ENCODE peak calls at places on chromosomes 13 and 19, in seven cellular contexts. One of them, this sample, is unnamed.
A peak's percentile ranks its signal among the peaks of the same experiment; 100 is the strongest.

GRCh38 chr19:35090795-35091214 is 24.8 kb upstream of the FXYD3 start:
- DNase-seq in IMR-90: no peak
- DNase-seq in H9: peak; percentile 77
- DNase-seq in H1: peak; percentile 72
- DNase-seq in mesendoderm: peak; percentile 79
- DNase-seq in neuronal stem cell: no peak
- DNase-seq in mesenchymal stem cell: no peak
- DNase-seq in this sample: no peak

GRCh38 chr19:963401-964022 is 20.6 kb upstream of the WDR18 start:
- DNase-seq in IMR-90: no peak
- DNase-seq in H9: no peak
- DNase-seq in H1: no peak
- DNase-seq in mesendoderm: peak; percentile 66
- DNase-seq in neuronal stem cell: no peak
- DNase-seq in mesenchymal stem cell: no peak
- DNase-seq in this sample: no peak

GRCh38 chr13:92355213-92355612 is 871.4 kb upstream of the GPC6 start:
- DNase-seq in IMR-90: peak; percentile 5
- DNase-seq in H9: peak; percentile 43
- DNase-seq in H1: no peak
- DNase-seq in mesendoderm: peak; percentile 74
- DNase-seq in neuronal stem cell: no peak
- DNase-seq in mesenchymal stem cell: peak; percentile 26
- DNase-seq in this sample: no peak

GRCh38 chr13:39779337-39780270 is 124.1 kb downstream of the COG6 start:
- DNase-seq in IMR-90: peak; percentile 36
- DNase-seq in H9: no peak
- DNase-seq in H1: no peak
- DNase-seq in mesendoderm: no peak
- DNase-seq in neuronal stem cell: no peak
- DNase-seq in mesenchymal stem cell: peak; percentile 48
- DNase-seq in this sample: no peak

GRCh38 chr19:50909240-50910070 is 1.7 kb downstream of the KLK4 start:
- DNase-seq in IMR-90: no peak
- DNase-seq in H9: peak; percentile 100
- DNase-seq in H1: peak; percentile 100
- DNase-seq in mesendoderm: peak; percentile 97
- DNase-seq in neuronal stem cell: peak; percentile 94
- DNase-seq in mesenchymal stem cell: no peak
- DNase-seq in this sample: no peak

GRCh38 chr19:55598034-55598433 is 1.3 kb downstream of the FIZ1 start:
- DNase-seq in IMR-90: no peak
- DNase-seq in H9: peak; percentile 85
- DNase-seq in H1: peak; percentile 48
- DNase-seq in mesendoderm: peak; percentile 48
- DNase-seq in neuronal stem cell: no peak
- DNase-seq in mesenchymal stem cell: no peak
- DNase-seq in this sample: no peak

GRCh38 chr19:27764186-27764804 is 1448.7 kb downstream of the UQCRFS1 start:
- DNase-seq in IMR-90: no peak
- DNase-seq in H9: no peak
- DNase-seq in H1: no peak
- DNase-seq in mesendoderm: no peak
- DNase-seq in neuronal stem cell: no peak
- DNase-seq in mesenchymal stem cell: no peak
- DNase-seq in this sample: no peak

GRCh38 chr19:7748756-7749155 is 1.4 kb upstream of the CD209 start:
- DNase-seq in IMR-90: peak; percentile 7
- DNase-seq in H9: peak; percentile 86
- DNase-seq in H1: peak; percentile 60
- DNase-seq in mesendoderm: peak; percentile 88
- DNase-seq in neuronal stem cell: no peak
- DNase-seq in mesenchymal stem cell: peak; percentile 9
- DNase-seq in this sample: peak; percentile 86

GRCh38 chr19:54440641-54441040 is 8.4 kb upstream of the LENG8 start:
- DNase-seq in IMR-90: no peak
- DNase-seq in H9: no peak
- DNase-seq in H1: no peak
- DNase-seq in mesendoderm: no peak
- DNase-seq in neuronal stem cell: no peak
- DNase-seq in mesenchymal stem cell: no peak
- DNase-seq in this sample: no peak

GRCh38 chr19:41376241-41376997 is at the start of gene TMEM91:
- DNase-seq in IMR-90: no peak
- DNase-seq in H9: peak; percentile 69
- DNase-seq in H1: peak; percentile 85
- DNase-seq in mesendoderm: peak; percentile 63
- DNase-seq in neuronal stem cell: no peak
- DNase-seq in mesenchymal stem cell: peak; percentile 64
- DNase-seq in this sample: no peak
- H3K9ac ChIP-seq in IMR-90: peak within 1 kb of the TSS; percentile 67
- H3K9ac ChIP-seq in H9: peak within 1 kb of the TSS; percentile 45
- H3K9ac ChIP-seq in H1: peak within 1 kb of the TSS; percentile 38
- H3K9ac ChIP-seq in mesendoderm: peak within 1 kb of the TSS; percentile 80
- H3K9ac ChIP-seq in neuronal stem cell: peak within 1 kb of the TSS; percentile 88
- H3K9ac ChIP-seq in mesenchymal stem cell: peak within 1 kb of the TSS; percentile 85
- H3K9ac ChIP-seq in this sample: peak within 1 kb of the TSS; percentile 62

GRCh38 chr13:112904436-112904960 is 64.5 kb upstream of the MCF2L start:
- DNase-seq in IMR-90: no peak
- DNase-seq in H9: no peak
- DNase-seq in H1: no peak
- DNase-seq in mesendoderm: no peak
- DNase-seq in neuronal stem cell: no peak
- DNase-seq in mesenchymal stem cell: no peak
- DNase-seq in this sample: no peak
- H3K4me1 ChIP-seq in IMR-90: no peaks in the 10 kb centered on the region
- H3K4me1 ChIP-seq in H9: peaks cover 7% of the 10 kb centered on the region
- H3K4me1 ChIP-seq in H1: peaks cover 52% of the 10 kb centered on the region
- H3K4me1 ChIP-seq in mesendoderm: no peaks in the 10 kb centered on the region
- H3K4me1 ChIP-seq in neuronal stem cell: peaks cover 19% of the 10 kb centered on the region
- H3K4me1 ChIP-seq in mesenchymal stem cell: peaks cover 29% of the 10 kb centered on the region
- H3K4me1 ChIP-seq in this sample: no peaks in the 10 kb centered on the region

GRCh38 chr13:36217456-36217855 is 3.1 kb upstream of the SOHLH2 start:
- DNase-seq in IMR-90: no peak
- DNase-seq in H9: no peak
- DNase-seq in H1: no peak
- DNase-seq in mesendoderm: no peak
- DNase-seq in neuronal stem cell: no peak
- DNase-seq in mesenchymal stem cell: no peak
- DNase-seq in this sample: no peak
- H3K79me1 ChIP-seq in IMR-90: no peaks in the 10 kb centered on the region
- H3K79me1 ChIP-seq in H9: no peaks in the 10 kb centered on the region
- H3K79me1 ChIP-seq in H1: no peaks in the 10 kb centered on the region
- H3K79me1 ChIP-seq in mesendoderm: no peaks in the 10 kb centered on the region
- H3K79me1 ChIP-seq in neuronal stem cell: no peaks in the 10 kb centered on the region
- H3K79me1 ChIP-seq in mesenchymal stem cell: no peaks in the 10 kb centered on the region
- H3K79me1 ChIP-seq in this sample: no peaks in the 10 kb centered on the region

GRCh38 chr13:101707659-101708058 is 255.2 kb downstream of the ITGBL1 start:
- DNase-seq in IMR-90: no peak
- DNase-seq in H9: no peak
- DNase-seq in H1: no peak
- DNase-seq in mesendoderm: no peak
- DNase-seq in neuronal stem cell: no peak
- DNase-seq in mesenchymal stem cell: no peak
- DNase-seq in this sample: no peak
- H3K9ac ChIP-seq in IMR-90: no peak overlapping the region
- H3K9ac ChIP-seq in H9: no peak overlapping the region
- H3K9ac ChIP-seq in H1: no peak overlapping the region
- H3K9ac ChIP-seq in mesendoderm: no peak overlapping the region
- H3K9ac ChIP-seq in neuronal stem cell: no peak overlapping the region
- H3K9ac ChIP-seq in mesenchymal stem cell: no peak overlapping the region
- H3K9ac ChIP-seq in this sample: no peak overlapping the region

GRCh38 chr19:45100797-45101196 is 7.8 kb downstream of the PPP1R37 start:
- DNase-seq in IMR-90: peak; percentile 69
- DNase-seq in H9: no peak
- DNase-seq in H1: no peak
- DNase-seq in mesendoderm: no peak
- DNase-seq in neuronal stem cell: no peak
- DNase-seq in mesenchymal stem cell: peak; percentile 76
- DNase-seq in this sample: no peak

GRCh38 chr19:45098521-45099464 is 5.8 kb downstream of the PPP1R37 start:
- DNase-seq in IMR-90: peak; percentile 45
- DNase-seq in H9: no peak
- DNase-seq in H1: no peak
- DNase-seq in mesendoderm: no peak
- DNase-seq in neuronal stem cell: no peak
- DNase-seq in mesenchymal stem cell: no peak
- DNase-seq in this sample: no peak

GRCh38 chr19:45100202-45100600 is 7.2 kb downstream of the PPP1R37 start:
- DNase-seq in IMR-90: no peak
- DNase-seq in H9: no peak
- DNase-seq in H1: no peak
- DNase-seq in mesendoderm: no peak
- DNase-seq in neuronal stem cell: no peak
- DNase-seq in mesenchymal stem cell: no peak
- DNase-seq in this sample: no peak

GRCh38 chr19:45097776-45098520 is 5.0 kb downstream of the PPP1R37 start:
- DNase-seq in IMR-90: peak; percentile 98
- DNase-seq in H9: no peak
- DNase-seq in H1: no peak
- DNase-seq in mesendoderm: peak; percentile 89
- DNase-seq in neuronal stem cell: no peak
- DNase-seq in mesenchymal stem cell: peak; percentile 97
- DNase-seq in this sample: peak; percentile 32

GRCh38 chr19:45099465-45100201 is 6.7 kb downstream of the PPP1R37 start:
- DNase-seq in IMR-90: peak; percentile 46
- DNase-seq in H9: no peak
- DNase-seq in H1: no peak
- DNase-seq in mesendoderm: no peak
- DNase-seq in neuronal stem cell: no peak
- DNase-seq in mesenchymal stem cell: no peak
- DNase-seq in this sample: no peak
- H3K4me1 ChIP-seq in IMR-90: peaks cover 43% of the 10 kb centered on the region
- H3K4me1 ChIP-seq in H9: no peaks in the 10 kb centered on the region
- H3K4me1 ChIP-seq in H1: peaks cover 29% of the 10 kb centered on the region
- H3K4me1 ChIP-seq in mesendoderm: peaks cover 7% of the 10 kb centered on the region
- H3K4me1 ChIP-seq in neuronal stem cell: peaks cover 31% of the 10 kb centered on the region
- H3K4me1 ChIP-seq in mesenchymal stem cell: peaks cover 74% of the 10 kb centered on the region
- H3K4me1 ChIP-seq in this sample: peaks cover 22% of the 10 kb centered on the region

GRCh38 chr19:15454371-15454800 is 4.6 kb upstream of the WIZ start:
- DNase-seq in IMR-90: no peak
- DNase-seq in H9: no peak
- DNase-seq in H1: no peak
- DNase-seq in mesendoderm: no peak
- DNase-seq in neuronal stem cell: no peak
- DNase-seq in mesenchymal stem cell: no peak
- DNase-seq in this sample: no peak
- H3K79me1 ChIP-seq in IMR-90: no peaks in the 10 kb centered on the region
- H3K79me1 ChIP-seq in H9: no peaks in the 10 kb centered on the region
- H3K79me1 ChIP-seq in H1: no peaks in the 10 kb centered on the region
- H3K79me1 ChIP-seq in mesendoderm: no peaks in the 10 kb centered on the region
- H3K79me1 ChIP-seq in neuronal stem cell: no peaks in the 10 kb centered on the region
- H3K79me1 ChIP-seq in mesenchymal stem cell: no peaks in the 10 kb centered on the region
- H3K79me1 ChIP-seq in this sample: no peaks in the 10 kb centered on the region

DNA sequence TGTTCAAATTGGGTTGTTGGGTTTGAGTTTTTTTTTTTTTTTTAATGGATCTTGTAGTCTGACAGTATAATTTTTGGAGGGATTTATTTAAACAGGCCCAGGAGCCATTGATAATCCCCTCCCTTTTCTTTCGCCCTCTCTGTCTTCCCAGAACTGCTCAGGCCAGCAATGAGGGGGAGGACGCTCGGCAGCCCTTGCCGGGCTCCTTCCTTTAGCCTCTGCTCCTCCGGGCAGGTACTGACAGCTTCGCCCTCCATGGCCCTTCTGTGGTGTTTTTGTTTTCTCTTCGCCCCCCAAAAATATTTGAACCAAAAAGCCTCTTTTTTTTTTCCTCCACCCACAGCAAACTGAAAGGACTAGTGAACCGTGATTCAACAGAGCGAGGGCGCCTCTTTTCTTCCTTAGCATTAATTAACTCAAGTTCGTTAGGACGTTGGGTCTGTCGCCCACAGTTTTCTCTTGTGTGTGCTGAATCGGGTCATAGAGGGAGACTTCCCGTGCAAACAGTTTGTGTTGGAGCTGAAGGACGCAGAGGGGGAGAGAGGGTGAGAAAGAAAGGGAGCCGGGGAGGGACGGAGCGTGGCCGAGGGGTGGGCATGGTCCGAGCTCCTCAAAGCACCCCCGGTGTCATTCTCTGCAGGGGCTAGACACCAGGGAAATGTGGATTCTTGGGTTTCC is 21.5 kb downstream of the NFIX start:
- DNase-seq in IMR-90: no peak
- DNase-seq in H9: no peak
- DNase-seq in H1: no peak
- DNase-seq in mesendoderm: peak; percentile 46
- DNase-seq in neuronal stem cell: no peak
- DNase-seq in mesenchymal stem cell: no peak
- DNase-seq in this sample: no peak
- H3K9ac ChIP-seq in IMR-90: peak overlapping the region; percentile 68
- H3K9ac ChIP-seq in H9: no peak overlapping the region
- H3K9ac ChIP-seq in H1: no peak overlapping the region
- H3K9ac ChIP-seq in mesendoderm: no peak overlapping the region
- H3K9ac ChIP-seq in neuronal stem cell: no peak overlapping the region
- H3K9ac ChIP-seq in mesenchymal stem cell: peak overlapping the region; percentile 99
- H3K9ac ChIP-seq in this sample: no peak overlapping the region

DNA sequence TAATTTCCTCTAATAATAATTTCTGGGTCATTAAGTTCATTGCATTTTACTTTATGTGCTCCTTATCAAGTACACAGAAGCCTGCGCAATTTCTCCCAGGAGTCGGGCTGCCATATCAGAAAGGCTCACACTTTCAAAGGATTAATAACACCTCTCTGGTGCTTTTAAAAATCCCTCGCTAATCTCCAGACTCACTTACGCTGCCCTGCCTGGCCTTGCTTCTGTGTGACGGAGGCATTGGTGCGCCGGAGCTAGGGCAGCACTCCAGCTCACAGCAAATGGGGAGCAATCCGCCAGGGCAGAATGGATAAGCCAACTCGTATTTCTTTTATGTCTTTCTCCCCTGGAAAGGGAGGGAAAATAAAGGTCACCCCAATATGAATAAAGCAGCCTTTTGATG is 300.8 kb downstream of the EFNB2 start:
- DNase-seq in IMR-90: no peak
- DNase-seq in H9: no peak
- DNase-seq in H1: no peak
- DNase-seq in mesendoderm: no peak
- DNase-seq in neuronal stem cell: no peak
- DNase-seq in mesenchymal stem cell: no peak
- DNase-seq in this sample: no peak
- H3K4me1 ChIP-seq in IMR-90: peaks cover 3% of the 10 kb centered on the region
- H3K4me1 ChIP-seq in H9: no peaks in the 10 kb centered on the region
- H3K4me1 ChIP-seq in H1: no peaks in the 10 kb centered on the region
- H3K4me1 ChIP-seq in mesendoderm: no peaks in the 10 kb centered on the region
- H3K4me1 ChIP-seq in neuronal stem cell: peaks cover 1% of the 10 kb centered on the region
- H3K4me1 ChIP-seq in mesenchymal stem cell: no peaks in the 10 kb centered on the region
- H3K4me1 ChIP-seq in this sample: peaks cover 7% of the 10 kb centered on the region

GRCh38 chr19:5071579-5071978 is 102.7 kb downstream of the KDM4B start:
- DNase-seq in IMR-90: no peak
- DNase-seq in H9: no peak
- DNase-seq in H1: no peak
- DNase-seq in mesendoderm: no peak
- DNase-seq in neuronal stem cell: no peak
- DNase-seq in mesenchymal stem cell: no peak
- DNase-seq in this sample: no peak
- H3K79me1 ChIP-seq in IMR-90: peaks cover 18% of the 10 kb centered on the region
- H3K79me1 ChIP-seq in H9: no peaks in the 10 kb centered on the region
- H3K79me1 ChIP-seq in H1: no peaks in the 10 kb centered on the region
- H3K79me1 ChIP-seq in mesendoderm: no peaks in the 10 kb centered on the region
- H3K79me1 ChIP-seq in neuronal stem cell: peaks cover 10% of the 10 kb centered on the region
- H3K79me1 ChIP-seq in mesenchymal stem cell: peaks cover 63% of the 10 kb centered on the region
- H3K79me1 ChIP-seq in this sample: no peaks in the 10 kb centered on the region

This sample was measured in trophoblast cell.